ENCODE peak calls at places on chromosomes 12 and 14, in four cellular contexts. L, G, F and P are unnamed samples.

GRCh38 chr12:117743746-117744145 is 225.0 kb downstream of the KSR2 start:
- DNase-seq in L (no peak), G (no peak), F (no peak), P (no peak)

GRCh38 chr14:102049258-102050025 is 37.4 kb downstream of the HSP90AA1 start:
- DNase-seq in F (no peak), L (no peak), G (no peak), P (no peak)

GRCh38 chr12:32106153-32106516 is 512 bp upstream of the BICD1 start:
- DNase-seq in G (no peak), F (no peak), L (no peak), P (no peak)

GRCh38 chr12:51246254-51246853 is 7.7 kb downstream of the DAZAP2 start:
- DNase-seq in L (no peak), F (no peak), G (peak; percentile 53), P (peak; percentile 94)

GRCh38 chr12:54603173-54603814 is 14.8 kb upstream of the PPP1R1A start:
- DNase-seq in G (peak; percentile 91), F (peak; percentile 64), L (peak; percentile 85), P (peak; percentile 80)

GRCh38 chr12:64103821-64104220 is 118.3 kb downstream of the KICS2 start:
- DNase-seq in G (no peak), F (no peak), L (no peak), P (no peak)

GRCh38 chr14:71883094-71883493 is 49.1 kb upstream of the RGS6 start:
- DNase-seq in F (no peak), L (no peak), G (no peak), P (no peak)

GRCh38 chr14:77302926-77303325 is 17.8 kb downstream of the POMT2 start:
- DNase-seq in F (no peak), G (no peak), L (no peak), P (no peak)

GRCh38 chr14:104297313-104297704 is 158.9 kb downstream of the KIF26A start:
- DNase-seq in L (no peak), G (no peak), F (no peak), P (no peak)

GRCh38 chr12:29762637-29763300 is 21.0 kb downstream of the TMTC1 start:
- DNase-seq in G (no peak), L (no peak), F (no peak), P (no peak)

GRCh38 chr12:70719672-70720420 is 82.6 kb upstream of the PTPRB start:
- DNase-seq in G (peak; percentile 69), L (peak; percentile 75), F (no peak), P (peak; percentile 34)

GRCh38 chr12:89350260-89350659 is 2.0 kb downstream of the DUSP6 start:
- DNase-seq in G (peak; percentile 55), F (no peak), L (peak; percentile 61), P (no peak)

GRCh38 chr12:54082402-54082892 is 28.8 kb downstream of the HOXC4 start:
- DNase-seq in L (peak; percentile 46), F (peak; percentile 83), G (peak; percentile 29), P (no peak)

GRCh38 chr14:68950111-68950510 is 29.0 kb downstream of the ACTN1 start:
- DNase-seq in F (no peak), G (no peak), L (no peak), P (peak; percentile 81)

GRCh38 chr14:68523994-68524725 is 268.7 kb downstream of the ZFP36L1 start:
- DNase-seq in F (no peak), L (no peak), G (no peak), P (no peak)

GRCh38 chr12:89707623-89707991 is 1.0 kb downstream of the ATP2B1 start:
- DNase-seq in L (peak; percentile 68), G (no peak), F (no peak), P (peak; percentile 60)

GRCh38 chr12:99915251-99916082 is 69.3 kb downstream of the ANKS1B start:
- DNase-seq in G (no peak), L (no peak), F (no peak), P (no peak)

GRCh38 chr14:74955229-74955999 is at the start of gene PGF:
- DNase-seq in L (peak; percentile 80), F (peak; percentile 65), G (no peak), P (peak; percentile 38)

GRCh38 chr12:46886541-46887041 is 60.8 kb upstream of the SLC38A4 start:
- DNase-seq in F (no peak), G (no peak), L (no peak), P (no peak)

GRCh38 chr12:62724947-62725447 is 210.0 kb downstream of the PPM1H start:
- DNase-seq in F (peak; percentile 30), L (peak; percentile 94), G (no peak), P (peak; percentile 73)

GRCh38 chr14:74507085-74507484 is 13.5 kb downstream of the ISCA2 start:
- DNase-seq in F (no peak), G (no peak), L (no peak), P (no peak)

GRCh38 chr14:37585971-37586759 is 8.9 kb downstream of the FOXA1 start:
- DNase-seq in L (peak; percentile 52), G (no peak), F (no peak), P (no peak)

GRCh38 chr12:50219544-50219943 is 52.4 kb upstream of the CERS5 start:
- DNase-seq in L (no peak), F (no peak), G (no peak), P (no peak)

GRCh38 chr14:95388699-95389098 is 69.0 kb upstream of the CLMN start:
- DNase-seq in G (no peak), F (no peak), L (no peak), P (no peak)

GRCh38 chr14:103830511-103831270 is 16.7 kb downstream of the PPP1R13B start:
- DNase-seq in F (no peak), G (no peak), L (no peak), P (no peak)

GRCh38 chr14:100149789-100150611 is 9.4 kb downstream of the DEGS2 start:
- DNase-seq in F (no peak), L (no peak), G (no peak), P (no peak)

GRCh38 chr14:34212574-34212973 is 249.5 kb downstream of the SPTSSA start:
- DNase-seq in G (no peak), L (no peak), F (no peak), P (no peak)

GRCh38 chr14:102076793-102077759 is 9.8 kb downstream of the HSP90AA1 start:
- DNase-seq in G (peak; percentile 82), L (no peak), F (no peak), P (peak; percentile 32)

GRCh38 chr14:69484444-69485113 is at the start of gene PLEKHD1:
- DNase-seq in G (no peak), F (no peak), L (peak; percentile 79), P (no peak)

GRCh38 chr12:122079038-122079531 is 529 bp downstream of the MLXIP start:
- DNase-seq in L (peak; percentile 62), G (peak; percentile 56), F (peak; percentile 62), P (peak; percentile 74)

GRCh38 chr14:64855732-64856527 is 23.8 kb downstream of the SPTB start:
- DNase-seq in F (no peak), L (no peak), G (no peak), P (peak; percentile 12)

GRCh38 chr14:102937331-102938175 is 15.1 kb downstream of the AMN start:
- DNase-seq in F (no peak), L (no peak), G (no peak), P (no peak)

GRCh38 chr14:24436355-24437019 is 6.1 kb downstream of the SDR39U1 start:
- DNase-seq in L (peak; percentile 77), G (peak; percentile 89), F (peak; percentile 43), P (peak; percentile 77)

GRCh38 chr14:76863724-76864407 is 37.7 kb downstream of the LRRC74A start:
- DNase-seq in L (no peak), F (no peak), G (no peak), P (peak; percentile 88)

GRCh38 chr12:12024958-12025682 is 45.6 kb upstream of the BCL2L14 start:
- DNase-seq in G (no peak), L (no peak), F (no peak), P (no peak)

DNA sequence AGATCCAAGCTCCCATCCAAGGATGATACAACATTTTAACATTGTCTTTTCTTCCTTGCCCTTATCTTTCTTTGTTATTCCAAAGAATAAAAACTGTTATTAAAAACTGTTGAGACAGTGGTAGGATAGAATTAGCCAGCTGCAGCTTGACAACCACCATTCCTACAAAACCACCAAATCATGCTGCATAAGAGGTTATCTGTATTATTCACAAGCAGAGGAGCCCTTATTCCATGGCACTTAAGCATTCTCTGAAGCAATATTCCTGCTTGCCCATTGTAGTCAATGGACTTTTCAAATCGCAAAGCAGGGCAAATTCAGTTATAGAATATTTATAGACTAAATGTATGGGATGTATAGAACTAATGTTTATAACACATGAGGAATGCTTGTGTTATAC is 3.4 kb downstream of the ABCD2 start:
- DNase-seq in G (no peak), L (no peak), F (no peak), P (no peak)
- H3K4me3 ChIP-seq in G (no peak overlapping the region), L (no peak overlapping the region), F (no peak overlapping the region), P (no peak overlapping the region)

GRCh38 chr12:77062396-77062795 is 3.0 kb downstream of the E2F7 start:
- DNase-seq in F (no peak), L (no peak), G (no peak), P (no peak)

GRCh38 chr12:77062846-77063461 is 2.4 kb downstream of the E2F7 start:
- DNase-seq in L (no peak), F (no peak), G (no peak), P (no peak)

GRCh38 chr12:77060883-77061240 is 4.5 kb downstream of the E2F7 start:
- DNase-seq in L (no peak), G (no peak), F (no peak), P (no peak)

GRCh38 chr12:77058740-77059139 is 6.6 kb downstream of the E2F7 start:
- DNase-seq in L (no peak), G (no peak), F (no peak), P (no peak)

GRCh38 chr12:77060136-77060882 is 5.1 kb downstream of the E2F7 start:
- DNase-seq in G (peak; percentile 74), L (no peak), F (no peak), P (peak; percentile 52)
- H3K4me3 ChIP-seq in G (no peak overlapping the region), L (no peak overlapping the region), F (no peak overlapping the region), P (no peak overlapping the region)

GRCh38 chr14:58826845-58827686 is 189.3 kb downstream of the DACT1 start:
- DNase-seq in F (no peak), G (peak; percentile 62), L (peak; percentile 36), P (peak; percentile 19)
- H3K4me3 ChIP-seq in F (no peak overlapping the region), G (no peak overlapping the region), L (no peak overlapping the region), P (no peak overlapping the region)

DNA sequence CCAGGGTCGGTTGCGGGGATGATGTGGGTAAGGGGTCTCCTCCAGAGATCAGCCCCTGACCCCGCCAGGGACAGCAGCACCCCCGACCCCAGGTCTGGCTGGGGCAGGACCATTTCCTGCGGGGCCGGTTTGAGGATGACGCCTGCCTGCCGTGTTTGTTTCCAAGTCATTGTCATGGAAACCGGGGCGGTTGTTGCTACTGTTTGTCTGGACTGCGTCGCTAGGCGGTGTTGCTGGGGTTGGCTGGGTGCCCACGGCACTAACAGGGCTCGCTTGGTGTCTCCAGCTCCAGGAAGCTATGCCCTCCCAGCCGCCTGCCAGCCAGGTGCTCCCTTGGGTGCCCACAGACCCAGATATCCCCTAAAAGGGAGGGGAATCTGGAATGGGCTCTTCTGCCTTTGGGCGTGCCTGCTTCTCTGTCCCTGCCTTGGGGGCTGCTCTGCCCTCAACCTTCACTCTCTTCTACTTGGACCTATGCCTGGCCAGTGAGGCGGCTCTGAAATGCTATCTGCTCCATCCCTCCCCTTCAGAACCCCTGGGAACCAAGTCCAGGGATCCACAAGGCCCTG is 4.7 kb upstream of the CRIP1 start:
- DNase-seq in G (peak; percentile 99), L (peak; percentile 95), F (peak; percentile 90), P (peak; percentile 83)
- H3K4me3 ChIP-seq in G (peak overlapping the region; percentile 42), L (peak overlapping the region; percentile 42), F (peak overlapping the region; percentile 38), P (no peak overlapping the region)

GRCh38 chr12:7375145-7375543 is 68.8 kb downstream of the CD163L1 start:
- DNase-seq in L (no peak), F (no peak), G (no peak), P (no peak)
- H3K4me3 ChIP-seq in L (no peak overlapping the region), F (no peak overlapping the region), G (no peak overlapping the region), P (no peak overlapping the region)